ENCODE peak calls at places on chromosomes 11 and 22, in four cellular contexts. V is kidney, D is ovary, Q is iPS DF 6.9. U is an unnamed sample.

GRCh38 chr11:64854534-64855502 is 10.4 kb upstream of the CDC42BPG start:
- DNase-seq in V (peak; percentile 96), D (peak; percentile 56), Q (no peak), U (peak; percentile 61)

GRCh38 chr11:28836285-28837081 is 728.3 kb downstream of the METTL15 start:
- DNase-seq in V (no peak), D (no peak), Q (no peak), U (no peak)

GRCh38 chr11:70501026-70501901 is 102.9 kb downstream of the CTTN start:
- DNase-seq in V (peak; percentile 67), D (no peak), Q (no peak), U (no peak)

GRCh38 chr22:50014655-50015401 is 2.3 kb upstream of the IL17REL start:
- DNase-seq in V (peak; percentile 70), D (no peak), Q (no peak), U (no peak)

GRCh38 chr11:116692318-116693106 is 80.3 kb downstream of the BUD13 start:
- DNase-seq in V (no peak), D (no peak), Q (no peak), U (no peak)

GRCh38 chr11:1924121-1924520 is 4.6 kb downstream of the TNNT3 start:
- DNase-seq in V (peak; percentile 68), D (no peak), Q (no peak), U (no peak)

GRCh38 chr22:35938226-35938625 is 90.4 kb downstream of the RBFOX2 start:
- DNase-seq in V (no peak), D (no peak), Q (no peak), U (no peak)

GRCh38 chr11:61960532-61960931 is 6.9 kb downstream of the FTH1 start:
- DNase-seq in V (no peak), D (peak; percentile 7), Q (no peak), U (no peak)

GRCh38 chr22:26031641-26032040 is 137.6 kb upstream of the SEZ6L start:
- DNase-seq in V (no peak), D (no peak), Q (no peak), U (no peak)

GRCh38 chr11:133819916-133820315 is 25.4 kb downstream of the SPATA19 start:
- DNase-seq in V (no peak), D (no peak), Q (no peak), U (no peak)

GRCh38 chr11:76752321-76753175 is 30.6 kb upstream of the TSKU start:
- DNase-seq in V (peak; percentile 90), D (peak; percentile 96), Q (no peak), U (no peak)

GRCh38 chr11:134577801-134578200 is 165.8 kb upstream of the B3GAT1 start:
- DNase-seq in V (no peak), D (no peak), Q (no peak), U (no peak)

GRCh38 chr11:1194231-1194976 is 28.5 kb upstream of the MUC5B start:
- DNase-seq in V (peak; percentile 60), D (no peak), Q (no peak), U (no peak)

GRCh38 chr11:118239509-118239908 is 12.7 kb downstream of the MPZL3 start:
- DNase-seq in V (no peak), D (no peak), Q (no peak), U (no peak)

GRCh38 chr11:87820026-87820425 is 355.2 kb downstream of the RAB38 start:
- DNase-seq in V (no peak), D (no peak), Q (no peak), U (no peak)

GRCh38 chr11:73210916-73211667 is 7.0 kb upstream of the P2RY2 start:
- DNase-seq in V (no peak), D (no peak), Q (no peak), U (no peak)

GRCh38 chr11:44946268-44946667 is 4.4 kb downstream of the TP53I11 start:
- DNase-seq in V (no peak), D (no peak), Q (no peak), U (no peak)

GRCh38 chr22:33539902-33540751 is 380.1 kb downstream of the LARGE1 start:
- DNase-seq in V (peak; percentile 94), D (peak; percentile 81), Q (no peak), U (no peak)

GRCh38 chr11:101323997-101324396 is 194.4 kb upstream of the PGR start:
- DNase-seq in V (no peak), D (no peak), Q (no peak), U (no peak)

DNA sequence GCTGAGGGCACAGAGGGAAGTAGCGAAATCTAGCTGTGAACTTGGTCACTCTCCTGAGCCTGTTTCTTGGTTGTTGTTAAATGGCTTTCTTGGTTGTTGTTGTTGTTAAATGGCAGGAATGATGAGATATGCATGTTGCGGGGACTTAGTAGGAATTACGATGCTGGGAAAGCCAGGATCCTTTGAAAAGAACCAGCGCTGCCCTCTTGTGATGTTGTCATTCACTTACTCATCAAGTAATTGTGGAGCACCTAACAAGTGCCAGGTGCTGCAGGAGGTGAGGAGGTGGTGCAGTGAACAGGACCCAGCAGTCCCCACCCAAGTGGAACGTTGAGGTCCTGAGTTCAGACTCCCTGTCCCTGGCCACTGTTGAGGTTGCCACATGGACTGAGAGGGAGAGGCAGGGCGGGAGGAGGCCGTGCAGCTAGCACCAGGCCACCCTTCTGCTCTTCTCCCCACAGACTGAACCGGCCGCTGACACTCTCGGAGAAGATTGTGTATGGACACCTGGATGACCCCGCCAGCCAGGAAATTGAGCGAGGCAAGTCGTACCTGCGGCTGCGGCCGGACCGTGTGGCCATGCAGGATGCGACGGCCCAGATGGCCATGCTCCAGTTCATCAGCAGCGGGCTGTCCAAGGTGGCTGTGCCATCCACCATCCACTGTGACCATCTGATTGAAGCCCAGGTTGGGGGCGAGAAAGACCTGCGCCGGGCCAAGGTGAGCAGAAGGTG is 36.8 kb downstream of the POLR3H start:
- DNase-seq in V (no peak), D (no peak), Q (no peak), U (no peak)
- H3K4me1 ChIP-seq in V (peaks cover 2% of the 10 kb centered on the region), D (peaks cover 5% of the 10 kb centered on the region), Q (peaks cover 3% of the 10 kb centered on the region), U (no peaks in the 10 kb centered on the region)

GRCh38 chr22:20724676-20725454 is 49.0 kb upstream of the SERPIND1 start:
- DNase-seq in V (peak; percentile 19), D (no peak), Q (no peak), U (no peak)

GRCh38 chr22:20720692-20721408 is 53.1 kb upstream of the SERPIND1 start:
- DNase-seq in V (peak; percentile 35), D (no peak), Q (no peak), U (no peak)

GRCh38 chr22:20727118-20728015 is 46.5 kb upstream of the SERPIND1 start:
- DNase-seq in V (peak; percentile 45), D (no peak), Q (no peak), U (no peak)

GRCh38 chr22:20725987-20726558 is 47.8 kb upstream of the SERPIND1 start:
- DNase-seq in V (peak; percentile 49), D (no peak), Q (no peak), U (no peak)

DNA sequence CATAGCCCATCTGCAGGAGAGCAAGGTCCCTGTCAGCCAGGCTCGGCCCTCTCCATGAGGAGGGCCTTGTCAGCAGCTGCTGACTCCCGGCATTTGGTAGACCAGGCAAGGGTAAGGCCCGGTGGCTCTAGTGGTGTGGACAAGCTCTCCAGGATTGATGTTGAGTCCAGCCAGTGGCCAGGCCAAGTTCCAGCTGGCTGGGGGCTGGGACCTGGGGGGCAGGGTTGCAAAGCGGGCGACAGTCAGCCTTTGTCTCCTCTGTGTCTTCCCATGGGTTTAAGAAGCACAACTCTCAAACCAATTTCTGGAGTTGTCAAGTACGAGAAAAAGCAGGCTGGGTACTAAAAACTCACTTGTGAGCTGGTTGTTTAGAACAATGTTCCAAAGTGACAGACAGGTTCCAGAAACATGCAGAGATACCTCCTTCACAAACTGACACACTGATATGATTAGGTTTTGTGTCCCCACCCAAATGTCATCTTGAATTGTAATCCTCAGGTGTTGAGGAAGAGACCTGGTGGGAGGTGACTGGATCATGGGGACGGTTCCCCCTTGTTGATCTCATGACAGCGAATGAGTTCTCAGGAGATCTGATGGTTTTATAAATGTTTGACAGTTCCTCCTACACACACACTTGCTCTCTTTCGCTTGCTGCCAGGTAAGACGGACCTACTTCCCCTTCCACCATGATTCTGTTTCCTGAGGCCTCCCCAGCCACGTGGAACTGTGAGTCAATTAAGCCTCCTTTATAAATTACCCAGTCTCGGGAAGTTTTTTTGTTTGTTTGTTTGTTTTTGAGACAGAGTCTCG is 52.3 kb upstream of the SERPIND1 start:
- DNase-seq in V (peak; percentile 58), D (no peak), Q (no peak), U (no peak)
- H3K27ac ChIP-seq in V (no peak overlapping the region), D (no peak overlapping the region), Q (no peak overlapping the region), U (no peak overlapping the region)

GRCh38 chr22:41683616-41684015 is 5.1 kb downstream of the SNU13 start:
- DNase-seq in V (no peak), D (no peak), Q (no peak), U (no peak)

GRCh38 chr22:41687901-41688364 is 734 bp downstream of the SNU13 start:
- DNase-seq in V (no peak), D (no peak), Q (no peak), U (no peak)

GRCh38 chr22:41684194-41684593 is 4.5 kb downstream of the SNU13 start:
- DNase-seq in V (no peak), D (no peak), Q (no peak), U (no peak)

GRCh38 chr22:41690476-41690875 is 1.8 kb upstream of the SNU13 start:
- DNase-seq in V (no peak), D (no peak), Q (no peak), U (no peak)

DNA sequence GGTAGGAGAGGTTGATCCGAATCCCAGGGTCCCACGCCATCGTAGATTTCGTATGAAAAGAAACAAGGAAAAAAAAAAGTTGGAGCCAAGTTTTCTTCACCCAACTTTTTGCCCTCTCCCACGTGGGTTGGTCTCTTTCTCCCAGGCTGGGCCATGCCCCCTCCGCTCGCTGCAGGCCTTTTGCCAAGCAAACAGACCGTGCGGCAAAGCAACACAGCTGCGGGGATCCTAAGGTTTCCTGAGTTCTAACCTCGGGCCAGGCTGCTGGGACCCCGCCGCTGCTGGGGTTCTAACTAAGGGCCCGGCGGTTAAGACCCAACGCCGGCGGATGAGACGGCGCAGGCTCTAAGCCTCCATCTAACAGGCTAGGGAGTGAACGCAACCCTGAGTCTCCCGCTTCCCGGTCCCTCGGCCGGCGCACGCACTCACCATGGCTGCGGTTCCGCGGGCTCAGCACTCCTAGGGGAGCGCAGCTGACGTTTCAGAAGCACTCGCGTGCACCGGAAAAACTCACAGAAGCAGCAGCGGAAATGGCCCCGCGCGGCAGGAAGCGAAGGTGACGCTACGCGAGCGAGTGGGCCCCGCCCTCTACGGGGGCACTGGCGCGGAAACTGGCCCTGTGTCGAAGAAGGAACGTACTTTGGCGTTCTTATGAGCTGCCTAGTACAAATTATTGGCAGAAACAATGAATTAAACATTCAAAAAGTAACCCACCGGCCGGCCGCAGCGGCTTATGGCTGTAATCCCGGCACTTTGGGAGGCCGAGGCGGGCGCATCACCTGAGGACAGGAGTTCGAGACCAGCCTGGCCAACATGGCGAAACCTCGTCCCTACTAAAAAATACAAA is at the start of gene SNU13:
- DNase-seq in V (peak; percentile 97), D (peak; percentile 88), Q (peak; percentile 77), U (peak; percentile 91)
- H3K4me3 ChIP-seq in V (peak within 1 kb of the TSS; percentile 95), D (peak within 1 kb of the TSS; percentile 74), Q (peak within 1 kb of the TSS; percentile 67), U (peak within 1 kb of the TSS; percentile 94)

DNA sequence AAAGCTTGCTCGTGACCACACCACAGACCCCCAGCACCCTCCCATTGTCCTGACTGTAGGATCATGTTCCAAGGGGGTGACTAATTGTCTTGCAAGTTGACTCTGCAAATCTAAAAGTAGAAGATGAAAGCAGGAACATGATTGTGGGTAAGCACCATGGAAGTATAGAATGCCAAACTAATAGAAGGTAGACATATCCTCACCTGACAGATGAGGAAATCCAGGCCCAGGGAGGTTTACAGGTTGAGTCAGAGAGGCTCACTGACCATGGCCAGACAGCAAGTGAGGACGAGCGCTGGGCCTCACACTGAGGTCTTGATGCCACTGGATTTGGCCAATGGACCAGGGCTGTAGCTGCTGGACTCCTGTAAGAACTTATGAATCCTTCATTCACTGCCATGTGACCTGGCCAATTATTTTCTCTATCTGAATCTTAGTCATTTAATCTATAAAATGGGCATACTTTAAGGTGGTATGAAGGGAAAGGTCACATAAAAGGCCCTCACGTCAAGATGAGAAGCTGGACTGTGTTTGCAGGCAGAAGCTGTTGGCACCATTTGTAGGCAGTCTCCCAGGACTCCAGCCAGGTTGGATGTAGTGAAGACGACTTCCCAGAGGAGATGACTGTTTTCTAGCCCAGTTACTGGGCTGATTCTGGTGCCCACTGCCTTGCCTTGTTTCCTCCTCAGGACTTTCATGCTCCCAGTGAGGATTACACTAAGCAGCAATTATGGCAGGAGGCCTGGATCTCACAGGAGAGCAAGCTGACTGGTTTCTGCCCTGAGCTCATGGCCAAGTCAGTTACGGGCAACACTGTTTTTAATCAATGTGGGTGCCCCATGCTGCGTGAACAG is 54.6 kb downstream of the GAB4 start:
- DNase-seq in V (no peak), D (no peak), Q (no peak), U (no peak)
- H3K4me1 ChIP-seq in V (no peaks in the 10 kb centered on the region), D (no peaks in the 10 kb centered on the region), Q (no peaks in the 10 kb centered on the region), U (no peaks in the 10 kb centered on the region)

U was measured in CD4-positive, CD25-positive, alpha-beta regulatory T cell.